ENCODE peak calls at places on chromosomes 1 and 21, in six cellular contexts. Y, H, E, B, C and A are unnamed samples. For H3K36me3, the result is how much of the 10 kb centered on the place peaks cover.

GRCh38 chr1:21277178-21277577 is 13.1 kb downstream of the ECE1 start:
- DNase-seq in Y (no peak), H (no peak), E (no peak), B (peak), C (no peak), A (no peak)

GRCh38 chr1:192070213-192070612 is 88.0 kb upstream of the RGS18 start:
- DNase-seq in Y (no peak), H (no peak), E (no peak), B (no peak), C (no peak), A (no peak)

GRCh38 chr1:151828931-151829330 is 2.7 kb downstream of the RORC start:
- DNase-seq in Y (peak), H (peak), E (peak), B (no peak), C (no peak), A (peak)

GRCh38 chr1:77057994-77058585 is 161.1 kb downstream of the PIGK start:
- DNase-seq in Y (no peak), H (no peak), E (no peak), B (no peak), C (no peak), A (no peak)

GRCh38 chr21:41168391-41169257 is 664 bp downstream of the BACE2 start:
- DNase-seq in Y (peak), H (no peak), E (peak), B (peak), C (no peak), A (peak)

GRCh38 chr1:8201331-8201861 is 116.5 kb upstream of the SLC45A1 start:
- DNase-seq in Y (no peak), H (no peak), E (no peak), B (no peak), C (no peak), A (no peak)

GRCh38 chr21:35254006-35254751 is 205.1 kb upstream of the RUNX1 start:
- DNase-seq in Y (no peak), H (no peak), E (peak), B (no peak), C (no peak), A (no peak)

GRCh38 chr1:54221867-54222484 is 22.0 kb downstream of the MRPL37 start:
- DNase-seq in Y (no peak), H (peak), E (no peak), B (no peak), C (no peak), A (no peak)

GRCh38 chr1:61089338-61089737 is 7.0 kb downstream of the NFIA start:
- DNase-seq in Y (no peak), H (no peak), E (no peak), B (no peak), C (no peak), A (no peak)

GRCh38 chr1:109923131-109923945 is 12.7 kb downstream of the CSF1 start:
- DNase-seq in Y (no peak), H (peak), E (no peak), B (no peak), C (peak), A (no peak)

GRCh38 chr1:38293530-38293929 is 246.9 kb upstream of the POU3F1 start:
- DNase-seq in Y (no peak), H (no peak), E (no peak), B (no peak), C (no peak), A (no peak)

GRCh38 chr1:86753700-86754099 is 49.3 kb downstream of the SH3GLB1 start:
- DNase-seq in Y (no peak), H (no peak), E (no peak), B (no peak), C (no peak), A (no peak)

GRCh38 chr1:47593598-47594285 is 155.9 kb downstream of the FOXD2 start:
- DNase-seq in Y (no peak), H (no peak), E (no peak), B (no peak), C (no peak), A (no peak)

GRCh38 chr1:47328992-47329391 is 4.6 kb upstream of the CMPK1 start:
- DNase-seq in Y (no peak), H (no peak), E (no peak), B (no peak), C (no peak), A (no peak)

GRCh38 chr1:74650561-74650960 is 23.0 kb downstream of the ERICH3 start:
- DNase-seq in Y (no peak), H (no peak), E (no peak), B (no peak), C (no peak), A (no peak)

GRCh38 chr1:180842052-180842451 is 70.6 kb upstream of the KIAA1614 start:
- DNase-seq in Y (no peak), H (no peak), E (no peak), B (no peak), C (no peak), A (no peak)

GRCh38 chr1:77281491-77282186 is at the start of gene AK5:
- DNase-seq in Y (peak), H (no peak), E (peak), B (no peak), C (no peak), A (no peak)

GRCh38 chr1:34754878-34755637 is at the start of gene GJB5:
- DNase-seq in Y (no peak), H (no peak), E (peak), B (no peak), C (no peak), A (peak)

GRCh38 chr21:35017256-35017655 is 31.8 kb downstream of the RUNX1 start:
- DNase-seq in Y (no peak), H (no peak), E (no peak), B (no peak), C (no peak), A (no peak)

GRCh38 chr1:24643362-24644346 is 552 bp downstream of the SRRM1 start:
- DNase-seq in Y (peak), H (peak), E (peak), B (no peak), C (no peak), A (no peak)

GRCh38 chr1:56572334-56573050 is 6.9 kb downstream of the PLPP3 start:
- DNase-seq in Y (no peak), H (no peak), E (no peak), B (no peak), C (no peak), A (no peak)

GRCh38 chr1:204975568-204976235 is 67.3 kb upstream of the CNTN2 start:
- DNase-seq in Y (peak), H (peak), E (peak), B (no peak), C (peak), A (no peak)

GRCh38 chr1:232291681-232292080 is 338.3 kb downstream of the SIPA1L2 start:
- DNase-seq in Y (no peak), H (no peak), E (no peak), B (no peak), C (no peak), A (no peak)

GRCh38 chr1:60746278-60746761 is 336.0 kb upstream of the NFIA start:
- DNase-seq in Y (no peak), H (no peak), E (no peak), B (no peak), C (no peak), A (no peak)

GRCh38 chr1:156664949-156665411 is 12.2 kb downstream of the NES start:
- DNase-seq in Y (no peak), H (no peak), E (no peak), B (no peak), C (no peak), A (no peak)

GRCh38 chr1:19640363-19641316 is 3.5 kb upstream of the NBL1 start:
- DNase-seq in Y (peak), H (no peak), E (no peak), B (peak), C (no peak), A (peak)

GRCh38 chr1:62245201-62245600 is 50.6 kb downstream of the L1TD1 start:
- DNase-seq in Y (no peak), H (no peak), E (no peak), B (no peak), C (no peak), A (no peak)

GRCh38 chr1:107820797-107821196 is 144.2 kb downstream of the VAV3 start:
- DNase-seq in Y (no peak), H (no peak), E (no peak), B (no peak), C (no peak), A (no peak)

GRCh38 chr1:246107516-246108277 is 399.4 kb downstream of the SMYD3 start:
- DNase-seq in Y (no peak), H (no peak), E (no peak), B (no peak), C (peak), A (no peak)

GRCh38 chr1:219952361-219952760 is 24.0 kb upstream of the SLC30A10 start:
- DNase-seq in Y (no peak), H (no peak), E (no peak), B (no peak), C (no peak), A (no peak)

GRCh38 chr1:65509912-65510680 is 89.6 kb downstream of the LEPR start:
- DNase-seq in Y (no peak), H (no peak), E (no peak), B (no peak), C (no peak), A (no peak)

GRCh38 chr1:55275976-55276375 is 60.8 kb upstream of the USP24 start:
- DNase-seq in Y (no peak), H (peak), E (no peak), B (no peak), C (no peak), A (no peak)

GRCh38 chr1:13513885-13514546 is at the start of gene LRRC38:
- DNase-seq in Y (no peak), H (no peak), E (no peak), B (no peak), C (no peak), A (no peak)

GRCh38 chr1:179817789-179818188 is 59.8 kb downstream of the TOR1AIP2 start:
- DNase-seq in Y (no peak), H (no peak), E (no peak), B (peak), C (no peak), A (no peak)

DNA sequence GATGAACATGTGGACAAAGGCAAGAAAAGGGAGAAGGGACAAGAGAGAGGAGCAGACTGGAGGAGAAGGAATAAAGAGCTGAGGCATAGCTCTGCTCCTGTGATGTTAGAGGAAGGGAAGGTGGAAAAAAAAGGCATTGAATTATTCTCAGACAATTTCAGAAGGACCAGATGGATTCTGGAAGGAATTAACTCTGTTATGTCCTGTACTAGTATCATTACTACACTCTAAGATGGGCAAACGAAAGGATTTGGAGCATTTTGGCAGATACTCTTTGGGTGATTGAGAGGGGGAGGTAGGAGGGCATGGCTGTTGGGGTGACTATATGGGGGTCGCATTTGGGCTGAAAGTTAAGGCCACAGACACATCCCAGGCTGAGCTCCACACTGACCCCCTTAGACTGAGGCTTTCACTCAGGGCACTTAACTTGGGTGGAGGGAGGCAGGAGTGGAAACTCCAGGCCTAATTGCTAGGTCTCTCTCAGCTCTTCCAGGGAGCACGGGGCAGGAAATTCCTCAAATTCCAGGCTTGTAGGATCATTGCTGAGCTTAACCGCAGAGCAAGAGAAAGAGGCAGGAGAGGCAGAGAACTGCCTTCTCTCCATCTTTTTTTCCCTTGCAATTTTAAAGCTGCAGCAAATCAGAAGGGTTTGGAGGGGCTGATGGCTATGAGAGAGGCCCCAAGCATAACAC is 25.9 kb downstream of the KIRREL1 start:
- DNase-seq in Y (no peak), H (no peak), E (peak), B (peak), C (peak), A (no peak)
- TF ChIP-seq POLR2A in Y (no peak), H (no peak), E (no peak), B (no peak), C (peak), A (no peak)

DNA sequence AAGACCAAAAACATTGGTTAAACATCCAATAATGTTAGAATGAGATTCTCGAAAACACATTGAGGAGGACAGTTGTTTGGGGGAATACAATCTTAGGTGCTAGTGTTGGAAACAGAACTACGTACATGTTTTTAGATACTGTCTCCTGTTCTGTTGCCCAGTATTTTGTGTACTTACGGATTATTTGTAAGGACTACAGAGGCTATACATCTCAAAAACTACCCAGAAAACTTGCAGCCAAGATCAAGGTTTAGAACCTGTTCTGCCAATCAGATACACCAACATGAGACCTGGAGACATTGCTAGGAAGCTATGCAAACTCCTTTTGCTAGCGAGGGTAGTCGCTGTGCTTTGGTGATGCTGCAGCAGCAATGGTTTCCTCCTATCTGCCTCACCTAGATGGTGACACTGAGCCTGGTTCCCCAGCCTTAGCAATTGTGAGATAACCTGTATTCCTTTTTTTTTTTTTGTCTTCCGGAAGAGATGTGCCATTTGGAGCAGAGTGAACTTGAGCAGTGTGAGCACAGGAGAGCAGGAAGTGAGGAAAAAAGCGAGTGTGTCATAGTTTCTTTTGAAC is 21.8 kb downstream of the YBX1 start:
- DNase-seq in Y (no peak), H (no peak), E (no peak), B (no peak), C (no peak), A (no peak)
- TF ChIP-seq POLR2AphosphoS5 in Y (no peak), H (no peak), E (no peak), B (no peak), C (peak), A (no peak)

GRCh38 chr1:201612645-201613044 is 73.7 kb downstream of the NAV1 start:
- DNase-seq in Y (no peak), H (no peak), E (no peak), B (no peak), C (no peak), A (no peak)

GRCh38 chr1:201617157-201617556 is 78.2 kb downstream of the NAV1 start:
- DNase-seq in Y (no peak), H (no peak), E (no peak), B (no peak), C (no peak), A (no peak)

GRCh38 chr1:201618375-201618774 is 79.4 kb downstream of the NAV1 start:
- DNase-seq in Y (no peak), H (peak), E (no peak), B (no peak), C (no peak), A (no peak)

GRCh38 chr1:201610806-201611205 is 71.9 kb downstream of the NAV1 start:
- DNase-seq in Y (no peak), H (no peak), E (no peak), B (no peak), C (no peak), A (no peak)

DNA sequence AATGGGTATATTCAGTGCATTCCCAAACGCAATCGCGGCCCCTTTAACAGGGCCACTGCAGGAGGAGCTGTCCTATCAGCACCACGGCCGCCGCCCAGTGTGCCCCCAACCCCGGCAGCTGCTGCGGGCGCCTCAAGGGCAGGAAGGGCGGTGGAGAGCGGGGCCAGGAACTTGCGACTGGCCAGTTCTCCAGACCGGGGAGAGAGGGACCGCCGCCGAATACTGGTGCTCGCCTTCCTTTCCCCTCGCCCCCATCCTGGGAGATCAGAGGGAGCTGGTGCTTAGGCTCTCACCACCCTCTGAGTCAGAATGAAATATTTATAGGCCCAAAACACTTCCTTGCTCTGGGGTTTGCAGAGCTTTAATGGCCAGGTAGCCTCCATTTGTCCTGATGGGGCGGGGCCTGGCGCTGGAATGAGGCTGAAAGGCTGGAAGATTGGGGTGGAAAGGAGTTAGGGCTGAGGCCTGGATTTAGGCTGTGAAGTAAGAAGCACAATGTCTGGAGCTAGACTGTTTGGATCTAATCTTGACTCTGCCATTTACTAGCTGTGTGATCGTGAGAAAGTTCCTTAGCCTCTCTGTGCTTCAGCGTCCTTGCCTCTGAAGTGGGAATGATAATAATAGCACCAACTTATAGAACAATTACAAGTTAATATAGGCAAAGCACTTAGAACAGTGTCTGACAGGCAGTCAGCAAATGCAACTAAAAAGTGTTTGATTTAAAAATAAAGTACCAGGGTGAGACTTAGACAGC is 75.5 kb downstream of the NAV1 start:
- DNase-seq in Y (peak), H (peak), E (no peak), B (no peak), C (no peak), A (no peak)
- H3K36me3 ChIP-seq in Y (under half), H (under half), E (under half), B (under half), C (under half), A (under half)

GRCh38 chr1:198681831-198682756 is 43.3 kb downstream of the PTPRC start:
- DNase-seq in Y (peak), H (no peak), E (peak), B (peak), C (no peak), A (no peak)
- TF ChIP-seq POLR2A in Y (no peak), H (peak), E (no peak), B (no peak), C (no peak), A (no peak)